ENCODE peak calls at places on chromosome 7, in eight cellular contexts. S is left ventricle myocardium inferior; M is hepatocyte; F is Calu3; U is CD8-positive, alpha-beta T cell; D is astrocyte of the cerebellum; P is dorsolateral prefrontal cortex; H is suprapubic skin. Q is an unnamed sample.

GRCh38 chr7:131800008-131800407 is 243.6 kb upstream of the PODXL start:
- DNase-seq in S (no peak), M (no peak), F (no peak), U (no peak), D (no peak), P (no peak), H (no peak), Q (no peak)

GRCh38 chr7:38881015-38881414 is 28.0 kb downstream of the VPS41 start:
- DNase-seq in S (no peak), M (no peak), F (no peak), U (no peak), D (no peak), P (no peak), H (no peak), Q (no peak)

GRCh38 chr7:69782917-69783684 is 184.8 kb downstream of the AUTS2 start:
- DNase-seq in S (peak), M (peak), F (no peak), U (no peak), D (peak), P (no peak), H (no peak), Q (peak)

GRCh38 chr7:70790215-70791073 is 341.5 kb upstream of the GALNT17 start:
- DNase-seq in S (no peak), M (no peak), F (no peak), U (no peak), D (no peak), P (no peak), H (no peak), Q (no peak)

GRCh38 chr7:108385834-108386422 is 70.3 kb downstream of the NRCAM start:
- DNase-seq in S (no peak), M (no peak), F (no peak), U (no peak), D (no peak), P (no peak), H (no peak), Q (no peak)

GRCh38 chr7:75050501-75050900 is 23.1 kb downstream of the RCC1L start:
- DNase-seq in S (no peak), M (no peak), F (no peak), U (no peak), D (no peak), P (no peak), H (no peak), Q (no peak)

GRCh38 chr7:144969787-144970186 is 133.9 kb upstream of the TPK1 start:
- DNase-seq in S (no peak), M (no peak), F (no peak), U (no peak), D (no peak), P (no peak), H (no peak), Q (no peak)

GRCh38 chr7:6460990-6461584 is 13.3 kb upstream of the DAGLB start:
- DNase-seq in S (no peak), M (no peak), F (no peak), U (no peak), D (no peak), P (no peak), H (no peak), Q (no peak)

GRCh38 chr7:120502132-120502531 is 229.2 kb downstream of the KCND2 start:
- DNase-seq in S (no peak), M (no peak), F (no peak), U (no peak), D (no peak), P (no peak), H (no peak), Q (no peak)

GRCh38 chr7:131359136-131359776 is 31.6 kb downstream of the MKLN1 start:
- DNase-seq in S (no peak), M (no peak), F (no peak), U (no peak), D (no peak), P (no peak), H (no peak), Q (no peak)

GRCh38 chr7:142556745-142557144 is 192.5 kb upstream of the PRSS1 start:
- DNase-seq in S (no peak), M (peak), F (peak), U (no peak), D (peak), P (no peak), H (no peak), Q (peak)

GRCh38 chr7:120714945-120715344 is 143.0 kb downstream of the TSPAN12 start:
- DNase-seq in S (no peak), M (no peak), F (no peak), U (no peak), D (no peak), P (no peak), H (no peak), Q (no peak)

GRCh38 chr7:23863209-23863798 is 153.3 kb downstream of the STK31 start:
- DNase-seq in S (no peak), M (peak), F (peak), U (no peak), D (peak), P (no peak), H (no peak), Q (no peak)

GRCh38 chr7:70726951-70727378 is 405.0 kb upstream of the GALNT17 start:
- DNase-seq in S (no peak), M (no peak), F (no peak), U (no peak), D (no peak), P (no peak), H (no peak), Q (no peak)

GRCh38 chr7:4449263-4449662 is 232.8 kb upstream of the FOXK1 start:
- DNase-seq in S (no peak), M (no peak), F (no peak), U (no peak), D (no peak), P (no peak), H (no peak), Q (no peak)

GRCh38 chr7:79528421-79528820 is 75.0 kb upstream of the MAGI2 start:
- DNase-seq in S (no peak), M (no peak), F (peak), U (no peak), D (no peak), P (no peak), H (no peak), Q (no peak)

GRCh38 chr7:13945670-13946069 is 43.8 kb downstream of the ETV1 start:
- DNase-seq in S (no peak), M (no peak), F (no peak), U (no peak), D (peak), P (no peak), H (no peak), Q (no peak)

GRCh38 chr7:157000047-157000726 is 10.3 kb downstream of the MNX1 start:
- DNase-seq in S (no peak), M (no peak), F (no peak), U (no peak), D (no peak), P (no peak), H (peak), Q (no peak)

GRCh38 chr7:140672382-140673062 is at the start of gene ADCK2:
- DNase-seq in S (peak), M (peak), F (peak), U (peak), D (no peak), P (no peak), H (no peak), Q (no peak)

GRCh38 chr7:85237721-85238120 is 50.9 kb upstream of the SEMA3D start:
- DNase-seq in S (no peak), M (no peak), F (no peak), U (no peak), D (peak), P (no peak), H (no peak), Q (no peak)

GRCh38 chr7:66265566-66265965 is 60.4 kb downstream of the TPST1 start:
- DNase-seq in S (no peak), M (peak), F (no peak), U (no peak), D (no peak), P (no peak), H (no peak), Q (no peak)

GRCh38 chr7:84088669-84089278 is 105.8 kb downstream of the SEMA3A start:
- DNase-seq in S (no peak), M (no peak), F (no peak), U (no peak), D (no peak), P (no peak), H (no peak), Q (no peak)

GRCh38 chr7:101518348-101518747 is 110.7 kb downstream of the MYL10 start:
- DNase-seq in S (no peak), M (no peak), F (no peak), U (no peak), D (no peak), P (no peak), H (no peak), Q (no peak)

GRCh38 chr7:155387066-155387620 is 70.8 kb upstream of the EN2 start:
- DNase-seq in S (no peak), M (no peak), F (no peak), U (no peak), D (no peak), P (no peak), H (no peak), Q (no peak)

GRCh38 chr7:37382546-37383088 is 66.0 kb downstream of the ELMO1 start:
- DNase-seq in S (no peak), M (no peak), F (no peak), U (no peak), D (no peak), P (no peak), H (no peak), Q (no peak)

GRCh38 chr7:6315786-6316185 is 43.4 kb upstream of the CYTH3 start:
- DNase-seq in S (no peak), M (no peak), F (no peak), U (no peak), D (no peak), P (no peak), H (no peak), Q (no peak)

GRCh38 chr7:42315096-42315495 is 78.1 kb upstream of the GLI3 start:
- DNase-seq in S (no peak), M (no peak), F (no peak), U (no peak), D (peak), P (no peak), H (no peak), Q (no peak)

GRCh38 chr7:47074702-47075153 is 507.2 kb downstream of the TNS3 start:
- DNase-seq in S (no peak), M (peak), F (no peak), U (no peak), D (no peak), P (no peak), H (no peak), Q (no peak)

GRCh38 chr7:27808626-27809025 is 68.7 kb downstream of the TAX1BP1 start:
- DNase-seq in S (no peak), M (no peak), F (no peak), U (no peak), D (peak), P (no peak), H (no peak), Q (no peak)

GRCh38 chr7:153432056-153432455 is 620.1 kb upstream of the DPP6 start:
- DNase-seq in S (no peak), M (peak), F (no peak), U (no peak), D (no peak), P (no peak), H (no peak), Q (no peak)

GRCh38 chr7:133044722-133045473 is 37.0 kb downstream of the CHCHD3 start:
- DNase-seq in S (no peak), M (no peak), F (no peak), U (no peak), D (no peak), P (no peak), H (no peak), Q (no peak)

GRCh38 chr7:115005241-115005640 is 83.3 kb downstream of the MDFIC start:
- DNase-seq in S (no peak), M (no peak), F (no peak), U (no peak), D (no peak), P (no peak), H (no peak), Q (no peak)

GRCh38 chr7:135575296-135575695 is 17.6 kb downstream of the NUP205 start:
- DNase-seq in S (no peak), M (no peak), F (no peak), U (no peak), D (no peak), P (no peak), H (no peak), Q (no peak)

GRCh38 chr7:41508755-41509154 is 194.1 kb downstream of the INHBA start:
- DNase-seq in S (no peak), M (peak), F (no peak), U (no peak), D (no peak), P (no peak), H (no peak), Q (no peak)

GRCh38 chr7:34825221-34825620 is 167.2 kb downstream of the NPSR1 start:
- DNase-seq in S (no peak), M (no peak), F (no peak), U (no peak), D (no peak), P (no peak), H (no peak), Q (no peak)

GRCh38 chr7:155653773-155654172 is 9.3 kb downstream of the RBM33 start:
- DNase-seq in S (no peak), M (no peak), F (no peak), U (no peak), D (no peak), P (no peak), H (no peak), Q (no peak)

GRCh38 chr7:100678291-100678984 is 4.9 kb downstream of the GNB2 start:
- DNase-seq in S (peak), M (peak), F (no peak), U (no peak), D (no peak), P (no peak), H (no peak), Q (no peak)

GRCh38 chr7:99272476-99273045 is at the start of gene MYH16:
- DNase-seq in S (no peak), M (no peak), F (peak), U (no peak), D (no peak), P (no peak), H (no peak), Q (no peak)

GRCh38 chr7:159025161-159025779 is 119.4 kb downstream of the VIPR2 start:
- DNase-seq in S (no peak), M (no peak), F (no peak), U (no peak), D (no peak), P (no peak), H (peak), Q (no peak)

GRCh38 chr7:159026271-159027047 is 118.2 kb downstream of the VIPR2 start:
- DNase-seq in S (no peak), M (peak), F (no peak), U (no peak), D (no peak), P (no peak), H (peak), Q (peak)

GRCh38 chr7:159028456-159029401 is 115.9 kb downstream of the VIPR2 start:
- DNase-seq in S (no peak), M (peak), F (no peak), U (no peak), D (no peak), P (no peak), H (peak), Q (peak)

GRCh38 chr7:159027091-159027802 is 117.4 kb downstream of the VIPR2 start:
- DNase-seq in S (no peak), M (peak), F (no peak), U (no peak), D (no peak), P (no peak), H (peak), Q (peak)

DNA sequence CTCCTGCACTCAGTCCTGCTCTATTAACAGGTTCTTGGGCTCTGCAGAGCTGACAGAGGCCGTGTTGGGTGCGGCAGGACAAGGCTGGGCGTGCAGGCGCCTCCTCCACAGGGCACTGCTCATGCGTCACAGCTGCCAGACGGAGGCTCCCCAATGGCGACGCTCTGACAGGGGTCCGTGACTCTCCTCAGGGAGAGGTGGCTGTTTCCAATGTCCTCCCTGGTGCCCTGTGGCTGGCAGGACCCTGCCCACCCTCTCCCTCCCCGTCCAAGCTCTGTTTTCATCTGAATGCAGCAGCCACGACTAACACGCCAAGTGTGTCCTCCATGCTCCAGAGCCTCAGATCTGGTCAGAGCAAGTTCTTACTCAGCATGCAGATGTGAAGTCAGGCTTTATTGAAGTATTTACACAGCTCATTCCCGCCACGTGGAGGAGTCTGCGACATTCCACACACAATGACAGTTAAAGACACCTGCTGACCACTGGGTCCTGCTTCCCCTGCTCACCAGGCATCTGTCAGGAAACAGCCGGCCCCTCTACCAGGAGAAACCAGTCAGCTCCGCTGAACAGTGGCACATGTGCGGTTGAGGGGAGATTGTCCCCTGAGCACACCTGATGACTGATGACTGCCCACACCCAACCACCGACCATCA is 116.7 kb downstream of the VIPR2 start:
- DNase-seq in S (no peak), M (peak), F (no peak), U (no peak), D (no peak), P (no peak), H (peak), Q (peak)
- TF ChIP-seq CTCF in S (no peak), M (no peak), F (no peak), U (no peak), D (no peak), P (no peak), H (no peak), Q (no peak)

GRCh38 chr7:56007891-56008290 is 43.4 kb downstream of the PSPH start:
- DNase-seq in S (no peak), M (no peak), F (no peak), U (no peak), D (no peak), P (no peak), H (no peak), Q (no peak)

GRCh38 chr7:56007167-56007652 is 42.8 kb downstream of the NIPSNAP2 start:
- DNase-seq in S (no peak), M (peak), F (no peak), U (no peak), D (no peak), P (no peak), H (no peak), Q (no peak)

GRCh38 chr7:56009695-56010094 is 41.5 kb downstream of the PSPH start:
- DNase-seq in S (no peak), M (no peak), F (peak), U (no peak), D (peak), P (peak), H (no peak), Q (no peak)

GRCh38 chr7:56003749-56004148 is 39.4 kb downstream of the NIPSNAP2 start:
- DNase-seq in S (no peak), M (no peak), F (no peak), U (no peak), D (no peak), P (no peak), H (no peak), Q (no peak)
- TF ChIP-seq CTCF in S (no peak), M (no peak), F (no peak), U (no peak), D (no peak), P (no peak), H (no peak), Q (no peak)

GRCh38 chr7:1359681-1360485 is 99.4 kb downstream of the MICALL2 start:
- DNase-seq in S (no peak), M (no peak), F (no peak), U (no peak), D (no peak), P (peak), H (peak), Q (no peak)
- TF ChIP-seq CTCF in S (no peak), M (no peak), F (no peak), U (no peak), D (no peak), P (no peak), H (no peak), Q (no peak)

DNA sequence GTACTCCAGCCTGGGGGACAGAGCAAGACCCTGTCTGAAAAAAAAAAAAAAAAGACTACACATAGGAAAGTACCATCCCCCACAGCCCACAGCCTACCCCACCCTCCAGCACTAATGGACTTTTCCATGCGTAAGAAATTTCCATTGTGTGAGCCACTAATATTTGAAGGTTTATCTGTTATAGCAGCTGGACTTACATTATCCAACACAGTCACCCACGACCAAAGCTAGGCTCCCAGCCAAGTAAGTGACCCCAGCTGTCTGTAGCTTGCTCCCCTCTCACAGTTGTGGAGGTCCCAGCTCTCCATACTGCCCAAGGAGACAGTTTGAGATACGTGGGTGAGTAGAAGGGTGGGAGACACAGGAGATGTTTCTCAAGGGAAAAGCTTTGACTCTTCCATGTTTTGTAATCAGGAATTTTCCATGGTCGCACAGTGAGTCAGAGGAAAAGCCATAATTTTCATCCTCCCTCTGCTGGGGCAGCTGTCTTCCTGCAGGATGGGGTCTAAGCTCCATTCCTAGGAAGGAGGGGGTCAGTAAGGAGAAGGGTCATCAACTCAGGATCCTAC is 57.4 kb downstream of the CAV1 start:
- DNase-seq in S (no peak), M (no peak), F (no peak), U (no peak), D (no peak), P (no peak), H (no peak), Q (no peak)
- TF ChIP-seq CTCF in S (peak), M (peak), F (no peak), U (no peak), D (peak), P (no peak), H (no peak), Q (peak)

DNA sequence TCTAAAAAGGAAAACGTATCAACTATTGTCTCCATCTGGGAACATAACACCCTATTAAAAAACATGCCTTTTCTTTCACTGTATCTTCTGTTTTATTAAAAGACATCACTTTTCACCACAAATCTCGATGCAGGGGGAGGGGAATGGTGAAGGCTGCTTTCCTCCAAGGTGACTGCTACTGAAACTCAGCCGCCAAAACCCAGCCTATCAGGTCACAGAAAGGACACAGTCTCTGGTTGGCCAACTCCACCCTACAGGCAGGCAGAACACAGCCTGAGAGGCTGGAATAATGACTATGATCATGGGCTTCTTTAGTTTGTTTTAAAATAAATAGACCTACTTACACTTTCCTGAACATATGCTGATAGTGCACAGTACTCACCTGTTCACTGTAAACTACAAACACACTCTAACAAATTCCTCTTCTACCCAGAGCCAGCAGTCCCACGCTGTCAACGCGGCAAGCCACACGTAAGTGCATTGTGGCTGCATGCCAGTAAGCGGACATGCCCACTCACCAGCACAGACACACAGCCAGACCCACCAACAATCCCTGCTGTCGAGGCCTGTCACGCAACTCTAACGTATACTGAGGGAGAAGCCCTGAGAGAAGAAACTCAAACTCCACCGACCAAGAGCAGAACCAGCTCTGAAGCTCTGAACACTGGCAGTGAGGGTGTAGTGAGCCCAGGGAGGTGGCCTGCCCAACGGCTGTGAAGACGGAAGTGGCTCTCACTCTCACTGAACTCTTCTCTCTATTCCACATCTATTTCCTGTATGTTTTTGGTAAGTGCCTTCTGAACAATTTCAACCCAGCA is 41.8 kb downstream of the NCAPG2 start:
- DNase-seq in S (peak), M (no peak), F (no peak), U (no peak), D (no peak), P (no peak), H (no peak), Q (no peak)
- TF ChIP-seq CTCF in S (no peak), M (no peak), F (no peak), U (no peak), D (no peak), P (no peak), H (no peak), Q (no peak)

Q was measured in right atrium auricular region.